ENCODE peak calls at places on chromosomes 5 and 9, in five cellular contexts. One of them, this sample, is unnamed.
A peak's percentile ranks its signal among the peaks of the same experiment; 100 is the strongest.

GRCh38 chr9:133210609-133211008 is 1.6 kb upstream of the OBP2B start:
- DNase-seq in hepatic stellate cell: no peak
- DNase-seq in transverse colon: no peak
- DNase-seq in NCI-H510A treated with DMSO at 0.1 percent for 48 hours: no peak
- DNase-seq in Right ventricle myocardium superior: no peak
- DNase-seq in this sample: no peak

GRCh38 chr9:78462616-78463015 is 165.7 kb downstream of the PSAT1 start:
- DNase-seq in NCI-H510A treated with DMSO at 0.1 percent for 48 hours: no peak
- DNase-seq in hepatic stellate cell: peak; percentile 47
- DNase-seq in Right ventricle myocardium superior: no peak
- DNase-seq in transverse colon: no peak
- DNase-seq in this sample: peak; percentile 43

GRCh38 chr5:115634343-115635132 is 8.7 kb upstream of the TMED7 start:
- DNase-seq in hepatic stellate cell: peak; percentile 81
- DNase-seq in Right ventricle myocardium superior: peak; percentile 92
- DNase-seq in NCI-H510A treated with DMSO at 0.1 percent for 48 hours: peak; percentile 55
- DNase-seq in transverse colon: peak; percentile 93
- DNase-seq in this sample: peak; percentile 80

GRCh38 chr9:5718296-5719032 is 89.6 kb downstream of the RIC1 start:
- DNase-seq in NCI-H510A treated with DMSO at 0.1 percent for 48 hours: no peak
- DNase-seq in Right ventricle myocardium superior: no peak
- DNase-seq in hepatic stellate cell: peak; percentile 11
- DNase-seq in transverse colon: no peak
- DNase-seq in this sample: no peak

GRCh38 chr5:17304282-17304681 is 86.9 kb downstream of the BASP1 start:
- DNase-seq in hepatic stellate cell: peak; percentile 27
- DNase-seq in Right ventricle myocardium superior: no peak
- DNase-seq in transverse colon: no peak
- DNase-seq in NCI-H510A treated with DMSO at 0.1 percent for 48 hours: no peak
- DNase-seq in this sample: no peak

GRCh38 chr9:37621299-37621934 is 29.0 kb upstream of the TOMM5 start:
- DNase-seq in NCI-H510A treated with DMSO at 0.1 percent for 48 hours: no peak
- DNase-seq in hepatic stellate cell: no peak
- DNase-seq in transverse colon: no peak
- DNase-seq in Right ventricle myocardium superior: no peak
- DNase-seq in this sample: no peak

GRCh38 chr9:127444921-127445850 is 6.0 kb downstream of the RPL12 start:
- DNase-seq in Right ventricle myocardium superior: no peak
- DNase-seq in hepatic stellate cell: no peak
- DNase-seq in NCI-H510A treated with DMSO at 0.1 percent for 48 hours: no peak
- DNase-seq in transverse colon: no peak
- DNase-seq in this sample: peak; percentile 52

GRCh38 chr9:94108584-94108983 is 24.3 kb downstream of the PTPDC1 start:
- DNase-seq in NCI-H510A treated with DMSO at 0.1 percent for 48 hours: no peak
- DNase-seq in hepatic stellate cell: peak; percentile 12
- DNase-seq in Right ventricle myocardium superior: peak; percentile 72
- DNase-seq in transverse colon: no peak
- DNase-seq in this sample: no peak

GRCh38 chr5:1723476-1723875 is 76.2 kb downstream of the MRPL36 start:
- DNase-seq in Right ventricle myocardium superior: no peak
- DNase-seq in NCI-H510A treated with DMSO at 0.1 percent for 48 hours: no peak
- DNase-seq in hepatic stellate cell: no peak
- DNase-seq in transverse colon: no peak
- DNase-seq in this sample: no peak

GRCh38 chr5:178458140-178458539 is 132.1 kb downstream of the COL23A1 start:
- DNase-seq in Right ventricle myocardium superior: no peak
- DNase-seq in NCI-H510A treated with DMSO at 0.1 percent for 48 hours: no peak
- DNase-seq in hepatic stellate cell: no peak
- DNase-seq in transverse colon: no peak
- DNase-seq in this sample: no peak

GRCh38 chr5:65796269-65796668 is 74.3 kb downstream of the NLN start:
- DNase-seq in hepatic stellate cell: no peak
- DNase-seq in NCI-H510A treated with DMSO at 0.1 percent for 48 hours: no peak
- DNase-seq in Right ventricle myocardium superior: no peak
- DNase-seq in transverse colon: no peak
- DNase-seq in this sample: peak; percentile 45

GRCh38 chr5:76674330-76675066 is 41.4 kb upstream of the F2R start:
- DNase-seq in NCI-H510A treated with DMSO at 0.1 percent for 48 hours: no peak
- DNase-seq in transverse colon: no peak
- DNase-seq in Right ventricle myocardium superior: no peak
- DNase-seq in hepatic stellate cell: no peak
- DNase-seq in this sample: no peak

GRCh38 chr9:31674264-31674663 is 710.2 kb upstream of the ACO1 start:
- DNase-seq in hepatic stellate cell: no peak
- DNase-seq in transverse colon: no peak
- DNase-seq in Right ventricle myocardium superior: no peak
- DNase-seq in NCI-H510A treated with DMSO at 0.1 percent for 48 hours: no peak
- DNase-seq in this sample: peak; percentile 56

GRCh38 chr5:73637565-73637964 is 11.6 kb downstream of the ARHGEF28 start:
- DNase-seq in hepatic stellate cell: no peak
- DNase-seq in NCI-H510A treated with DMSO at 0.1 percent for 48 hours: no peak
- DNase-seq in transverse colon: no peak
- DNase-seq in Right ventricle myocardium superior: no peak
- DNase-seq in this sample: no peak

GRCh38 chr9:123795336-123795735 is 134.6 kb downstream of the DENND1A start:
- DNase-seq in NCI-H510A treated with DMSO at 0.1 percent for 48 hours: no peak
- DNase-seq in hepatic stellate cell: no peak
- DNase-seq in Right ventricle myocardium superior: no peak
- DNase-seq in transverse colon: no peak
- DNase-seq in this sample: no peak

GRCh38 chr5:108687599-108688220 is 60.0 kb upstream of the FER start:
- DNase-seq in hepatic stellate cell: peak; percentile 34
- DNase-seq in NCI-H510A treated with DMSO at 0.1 percent for 48 hours: no peak
- DNase-seq in Right ventricle myocardium superior: no peak
- DNase-seq in transverse colon: no peak
- DNase-seq in this sample: no peak

GRCh38 chr5:58268263-58268662 is 191.6 kb downstream of the PLK2 start:
- DNase-seq in NCI-H510A treated with DMSO at 0.1 percent for 48 hours: no peak
- DNase-seq in Right ventricle myocardium superior: no peak
- DNase-seq in hepatic stellate cell: no peak
- DNase-seq in transverse colon: no peak
- DNase-seq in this sample: no peak

GRCh38 chr9:127905788-127906191 is 6.4 kb upstream of the ST6GALNAC6 start:
- DNase-seq in Right ventricle myocardium superior: no peak
- DNase-seq in hepatic stellate cell: no peak
- DNase-seq in NCI-H510A treated with DMSO at 0.1 percent for 48 hours: no peak
- DNase-seq in transverse colon: peak; percentile 63
- DNase-seq in this sample: no peak

GRCh38 chr5:38130346-38130745 is 128.0 kb upstream of the EGFLAM start:
- DNase-seq in transverse colon: no peak
- DNase-seq in hepatic stellate cell: no peak
- DNase-seq in Right ventricle myocardium superior: no peak
- DNase-seq in NCI-H510A treated with DMSO at 0.1 percent for 48 hours: no peak
- DNase-seq in this sample: no peak

GRCh38 chr9:76905984-76906861 is at the start of gene PRUNE2:
- DNase-seq in transverse colon: peak; percentile 87
- DNase-seq in NCI-H510A treated with DMSO at 0.1 percent for 48 hours: peak; percentile 82
- DNase-seq in Right ventricle myocardium superior: peak; percentile 67
- DNase-seq in hepatic stellate cell: peak; percentile 59
- DNase-seq in this sample: peak; percentile 73

GRCh38 chr5:15807248-15807647 is 307.3 kb downstream of the FBXL7 start:
- DNase-seq in NCI-H510A treated with DMSO at 0.1 percent for 48 hours: no peak
- DNase-seq in Right ventricle myocardium superior: no peak
- DNase-seq in transverse colon: no peak
- DNase-seq in hepatic stellate cell: no peak
- DNase-seq in this sample: no peak

GRCh38 chr9:4891674-4892073 is 93.4 kb upstream of the JAK2 start:
- DNase-seq in NCI-H510A treated with DMSO at 0.1 percent for 48 hours: no peak
- DNase-seq in transverse colon: no peak
- DNase-seq in hepatic stellate cell: no peak
- DNase-seq in Right ventricle myocardium superior: no peak
- DNase-seq in this sample: no peak

This sample was measured in epithelial cell of esophagus.